ENCODE peak calls at places on chromosome 6, in seven cellular contexts. One of them, this sample, is unnamed.

GRCh38 chr6:83514877-83515466 is 2.6 kb downstream of the PRSS35 start:
- DNase-seq in GM12892: no peak
- DNase-seq in nucleus accumbens: no peak
- DNase-seq in A549: peak
- DNase-seq in T-helper 9 cell: no peak
- DNase-seq in stimulated activated CD4-positive, alpha-beta T cell treated with anti-CD3 and anti-CD28 coated beads, Interleukin-12 subunit alpha, Interleukin-12 subunit beta, amount 100 ng/mL, for 48 hours: no peak
- DNase-seq in ovary: no peak
- DNase-seq in this sample: peak

GRCh38 chr6:6893701-6894100 is 214.1 kb upstream of the RREB1 start:
- DNase-seq in GM12892: no peak
- DNase-seq in nucleus accumbens: no peak
- DNase-seq in A549: no peak
- DNase-seq in T-helper 9 cell: no peak
- DNase-seq in stimulated activated CD4-positive, alpha-beta T cell treated with anti-CD3 and anti-CD28 coated beads, Interleukin-12 subunit alpha, Interleukin-12 subunit beta, amount 100 ng/mL, for 48 hours: no peak
- DNase-seq in ovary: no peak
- DNase-seq in this sample: no peak

GRCh38 chr6:41644297-41644879 is 6.1 kb downstream of the MDFI start:
- DNase-seq in GM12892: no peak
- DNase-seq in nucleus accumbens: no peak
- DNase-seq in A549: no peak
- DNase-seq in T-helper 9 cell: no peak
- DNase-seq in stimulated activated CD4-positive, alpha-beta T cell treated with anti-CD3 and anti-CD28 coated beads, Interleukin-12 subunit alpha, Interleukin-12 subunit beta, amount 100 ng/mL, for 48 hours: no peak
- DNase-seq in ovary: no peak
- DNase-seq in this sample: no peak

GRCh38 chr6:33988121-33989015 is 157.5 kb downstream of the GRM4 start:
- DNase-seq in GM12892: no peak
- DNase-seq in nucleus accumbens: no peak
- DNase-seq in A549: no peak
- DNase-seq in T-helper 9 cell: no peak
- DNase-seq in stimulated activated CD4-positive, alpha-beta T cell treated with anti-CD3 and anti-CD28 coated beads, Interleukin-12 subunit alpha, Interleukin-12 subunit beta, amount 100 ng/mL, for 48 hours: no peak
- DNase-seq in ovary: no peak
- DNase-seq in this sample: no peak

GRCh38 chr6:13814938-13815575 is 700 bp upstream of the MCUR1 start:
- DNase-seq in GM12892: no peak
- DNase-seq in nucleus accumbens: no peak
- DNase-seq in A549: no peak
- DNase-seq in T-helper 9 cell: no peak
- DNase-seq in stimulated activated CD4-positive, alpha-beta T cell treated with anti-CD3 and anti-CD28 coated beads, Interleukin-12 subunit alpha, Interleukin-12 subunit beta, amount 100 ng/mL, for 48 hours: no peak
- DNase-seq in ovary: no peak
- DNase-seq in this sample: no peak

GRCh38 chr6:97626586-97627441 is 343.8 kb upstream of the MMS22L start:
- DNase-seq in GM12892: no peak
- DNase-seq in nucleus accumbens: peak
- DNase-seq in A549: no peak
- DNase-seq in T-helper 9 cell: no peak
- DNase-seq in stimulated activated CD4-positive, alpha-beta T cell treated with anti-CD3 and anti-CD28 coated beads, Interleukin-12 subunit alpha, Interleukin-12 subunit beta, amount 100 ng/mL, for 48 hours: no peak
- DNase-seq in ovary: no peak
- DNase-seq in this sample: no peak

GRCh38 chr6:93305088-93305487 is 114.3 kb downstream of the EPHA7 start:
- DNase-seq in GM12892: no peak
- DNase-seq in nucleus accumbens: no peak
- DNase-seq in A549: no peak
- DNase-seq in T-helper 9 cell: no peak
- DNase-seq in stimulated activated CD4-positive, alpha-beta T cell treated with anti-CD3 and anti-CD28 coated beads, Interleukin-12 subunit alpha, Interleukin-12 subunit beta, amount 100 ng/mL, for 48 hours: no peak
- DNase-seq in ovary: no peak
- DNase-seq in this sample: no peak

GRCh38 chr6:56475736-56476457 is 166.8 kb downstream of the DST start:
- DNase-seq in GM12892: no peak
- DNase-seq in nucleus accumbens: no peak
- DNase-seq in A549: no peak
- DNase-seq in T-helper 9 cell: no peak
- DNase-seq in stimulated activated CD4-positive, alpha-beta T cell treated with anti-CD3 and anti-CD28 coated beads, Interleukin-12 subunit alpha, Interleukin-12 subunit beta, amount 100 ng/mL, for 48 hours: no peak
- DNase-seq in ovary: no peak
- DNase-seq in this sample: peak

GRCh38 chr6:11196511-11197174 is 35.8 kb downstream of the NEDD9 start:
- DNase-seq in GM12892: no peak
- DNase-seq in nucleus accumbens: no peak
- DNase-seq in A549: no peak
- DNase-seq in T-helper 9 cell: no peak
- DNase-seq in stimulated activated CD4-positive, alpha-beta T cell treated with anti-CD3 and anti-CD28 coated beads, Interleukin-12 subunit alpha, Interleukin-12 subunit beta, amount 100 ng/mL, for 48 hours: no peak
- DNase-seq in ovary: no peak
- DNase-seq in this sample: peak

GRCh38 chr6:94956910-94957309 is 620.4 kb upstream of the MANEA start:
- DNase-seq in GM12892: no peak
- DNase-seq in nucleus accumbens: no peak
- DNase-seq in A549: no peak
- DNase-seq in T-helper 9 cell: no peak
- DNase-seq in stimulated activated CD4-positive, alpha-beta T cell treated with anti-CD3 and anti-CD28 coated beads, Interleukin-12 subunit alpha, Interleukin-12 subunit beta, amount 100 ng/mL, for 48 hours: no peak
- DNase-seq in ovary: no peak
- DNase-seq in this sample: no peak

GRCh38 chr6:50891290-50891689 is 72.6 kb downstream of the TFAP2B start:
- DNase-seq in GM12892: no peak
- DNase-seq in nucleus accumbens: no peak
- DNase-seq in A549: no peak
- DNase-seq in T-helper 9 cell: no peak
- DNase-seq in stimulated activated CD4-positive, alpha-beta T cell treated with anti-CD3 and anti-CD28 coated beads, Interleukin-12 subunit alpha, Interleukin-12 subunit beta, amount 100 ng/mL, for 48 hours: no peak
- DNase-seq in ovary: no peak
- DNase-seq in this sample: no peak

GRCh38 chr6:25706314-25707014 is 48.1 kb upstream of the SLC17A4 start:
- DNase-seq in GM12892: no peak
- DNase-seq in nucleus accumbens: no peak
- DNase-seq in A549: no peak
- DNase-seq in T-helper 9 cell: no peak
- DNase-seq in stimulated activated CD4-positive, alpha-beta T cell treated with anti-CD3 and anti-CD28 coated beads, Interleukin-12 subunit alpha, Interleukin-12 subunit beta, amount 100 ng/mL, for 48 hours: no peak
- DNase-seq in ovary: peak
- DNase-seq in this sample: peak

GRCh38 chr6:104700371-104701185 is 159.1 kb downstream of the HACE1 start:
- DNase-seq in GM12892: no peak
- DNase-seq in nucleus accumbens: no peak
- DNase-seq in A549: no peak
- DNase-seq in T-helper 9 cell: no peak
- DNase-seq in stimulated activated CD4-positive, alpha-beta T cell treated with anti-CD3 and anti-CD28 coated beads, Interleukin-12 subunit alpha, Interleukin-12 subunit beta, amount 100 ng/mL, for 48 hours: no peak
- DNase-seq in ovary: no peak
- DNase-seq in this sample: no peak

GRCh38 chr6:43949451-43950110 is 177.7 kb downstream of the MRPL14 start:
- DNase-seq in GM12892: no peak
- DNase-seq in nucleus accumbens: no peak
- DNase-seq in A549: no peak
- DNase-seq in T-helper 9 cell: no peak
- DNase-seq in stimulated activated CD4-positive, alpha-beta T cell treated with anti-CD3 and anti-CD28 coated beads, Interleukin-12 subunit alpha, Interleukin-12 subunit beta, amount 100 ng/mL, for 48 hours: no peak
- DNase-seq in ovary: no peak
- DNase-seq in this sample: peak

GRCh38 chr6:53327017-53327395 is 21.7 kb downstream of the ELOVL5 start:
- DNase-seq in GM12892: no peak
- DNase-seq in nucleus accumbens: no peak
- DNase-seq in A549: no peak
- DNase-seq in T-helper 9 cell: no peak
- DNase-seq in stimulated activated CD4-positive, alpha-beta T cell treated with anti-CD3 and anti-CD28 coated beads, Interleukin-12 subunit alpha, Interleukin-12 subunit beta, amount 100 ng/mL, for 48 hours: no peak
- DNase-seq in ovary: no peak
- DNase-seq in this sample: no peak

GRCh38 chr6:34106900-34107299 is 39.0 kb downstream of the GRM4 start:
- DNase-seq in GM12892: no peak
- DNase-seq in nucleus accumbens: no peak
- DNase-seq in A549: no peak
- DNase-seq in T-helper 9 cell: no peak
- DNase-seq in stimulated activated CD4-positive, alpha-beta T cell treated with anti-CD3 and anti-CD28 coated beads, Interleukin-12 subunit alpha, Interleukin-12 subunit beta, amount 100 ng/mL, for 48 hours: no peak
- DNase-seq in ovary: no peak
- DNase-seq in this sample: no peak

GRCh38 chr6:119077643-119078448 is 618 bp downstream of the FAM184A start:
- DNase-seq in GM12892: peak
- DNase-seq in nucleus accumbens: peak
- DNase-seq in A549: no peak
- DNase-seq in T-helper 9 cell: peak
- DNase-seq in stimulated activated CD4-positive, alpha-beta T cell treated with anti-CD3 and anti-CD28 coated beads, Interleukin-12 subunit alpha, Interleukin-12 subunit beta, amount 100 ng/mL, for 48 hours: peak
- DNase-seq in ovary: peak
- DNase-seq in this sample: peak

GRCh38 chr6:162854734-162855191 is 127.0 kb downstream of the PACRG start:
- DNase-seq in GM12892: no peak
- DNase-seq in nucleus accumbens: no peak
- DNase-seq in A549: no peak
- DNase-seq in T-helper 9 cell: no peak
- DNase-seq in stimulated activated CD4-positive, alpha-beta T cell treated with anti-CD3 and anti-CD28 coated beads, Interleukin-12 subunit alpha, Interleukin-12 subunit beta, amount 100 ng/mL, for 48 hours: no peak
- DNase-seq in ovary: no peak
- DNase-seq in this sample: no peak

GRCh38 chr6:155080876-155081845 is 86.0 kb downstream of the TIAM2 start:
- DNase-seq in GM12892: no peak
- DNase-seq in nucleus accumbens: no peak
- DNase-seq in A549: no peak
- DNase-seq in T-helper 9 cell: no peak
- DNase-seq in stimulated activated CD4-positive, alpha-beta T cell treated with anti-CD3 and anti-CD28 coated beads, Interleukin-12 subunit alpha, Interleukin-12 subunit beta, amount 100 ng/mL, for 48 hours: no peak
- DNase-seq in ovary: no peak
- DNase-seq in this sample: peak

GRCh38 chr6:44306710-44307109 is 6.4 kb downstream of the AARS2 start:
- DNase-seq in GM12892: no peak
- DNase-seq in nucleus accumbens: no peak
- DNase-seq in A549: no peak
- DNase-seq in T-helper 9 cell: no peak
- DNase-seq in stimulated activated CD4-positive, alpha-beta T cell treated with anti-CD3 and anti-CD28 coated beads, Interleukin-12 subunit alpha, Interleukin-12 subunit beta, amount 100 ng/mL, for 48 hours: no peak
- DNase-seq in ovary: no peak
- DNase-seq in this sample: no peak

GRCh38 chr6:121885399-121886152 is 450.1 kb downstream of the GJA1 start:
- DNase-seq in GM12892: no peak
- DNase-seq in nucleus accumbens: no peak
- DNase-seq in A549: peak
- DNase-seq in T-helper 9 cell: no peak
- DNase-seq in stimulated activated CD4-positive, alpha-beta T cell treated with anti-CD3 and anti-CD28 coated beads, Interleukin-12 subunit alpha, Interleukin-12 subunit beta, amount 100 ng/mL, for 48 hours: no peak
- DNase-seq in ovary: no peak
- DNase-seq in this sample: no peak

GRCh38 chr6:34922177-34922663 is 33.2 kb downstream of the ANKS1A start:
- DNase-seq in GM12892: no peak
- DNase-seq in nucleus accumbens: no peak
- DNase-seq in A549: peak
- DNase-seq in T-helper 9 cell: no peak
- DNase-seq in stimulated activated CD4-positive, alpha-beta T cell treated with anti-CD3 and anti-CD28 coated beads, Interleukin-12 subunit alpha, Interleukin-12 subunit beta, amount 100 ng/mL, for 48 hours: no peak
- DNase-seq in ovary: no peak
- DNase-seq in this sample: peak

GRCh38 chr6:23176883-23177282 is 607.5 kb downstream of the HDGFL1 start:
- DNase-seq in GM12892: no peak
- DNase-seq in nucleus accumbens: no peak
- DNase-seq in A549: peak
- DNase-seq in T-helper 9 cell: no peak
- DNase-seq in stimulated activated CD4-positive, alpha-beta T cell treated with anti-CD3 and anti-CD28 coated beads, Interleukin-12 subunit alpha, Interleukin-12 subunit beta, amount 100 ng/mL, for 48 hours: no peak
- DNase-seq in ovary: no peak
- DNase-seq in this sample: no peak

GRCh38 chr6:84052204-84052882 is 18.8 kb downstream of the MRAP2 start:
- DNase-seq in GM12892: no peak
- DNase-seq in nucleus accumbens: no peak
- DNase-seq in A549: no peak
- DNase-seq in T-helper 9 cell: no peak
- DNase-seq in stimulated activated CD4-positive, alpha-beta T cell treated with anti-CD3 and anti-CD28 coated beads, Interleukin-12 subunit alpha, Interleukin-12 subunit beta, amount 100 ng/mL, for 48 hours: no peak
- DNase-seq in ovary: peak
- DNase-seq in this sample: peak

GRCh38 chr6:31293343-31293742 is 21.5 kb upstream of the HLA-C start:
- DNase-seq in GM12892: no peak
- DNase-seq in nucleus accumbens: no peak
- DNase-seq in A549: no peak
- DNase-seq in T-helper 9 cell: no peak
- DNase-seq in stimulated activated CD4-positive, alpha-beta T cell treated with anti-CD3 and anti-CD28 coated beads, Interleukin-12 subunit alpha, Interleukin-12 subunit beta, amount 100 ng/mL, for 48 hours: no peak
- DNase-seq in ovary: no peak
- DNase-seq in this sample: peak

GRCh38 chr6:50816115-50816675 is 2.5 kb upstream of the TFAP2B start:
- DNase-seq in GM12892: no peak
- DNase-seq in nucleus accumbens: peak
- DNase-seq in A549: peak
- DNase-seq in T-helper 9 cell: peak
- DNase-seq in stimulated activated CD4-positive, alpha-beta T cell treated with anti-CD3 and anti-CD28 coated beads, Interleukin-12 subunit alpha, Interleukin-12 subunit beta, amount 100 ng/mL, for 48 hours: peak
- DNase-seq in ovary: peak
- DNase-seq in this sample: peak

GRCh38 chr6:89350281-89351037 is 2.1 kb downstream of the UBE2J1 start:
- DNase-seq in GM12892: no peak
- DNase-seq in nucleus accumbens: no peak
- DNase-seq in A549: no peak
- DNase-seq in T-helper 9 cell: no peak
- DNase-seq in stimulated activated CD4-positive, alpha-beta T cell treated with anti-CD3 and anti-CD28 coated beads, Interleukin-12 subunit alpha, Interleukin-12 subunit beta, amount 100 ng/mL, for 48 hours: no peak
- DNase-seq in ovary: no peak
- DNase-seq in this sample: peak

This sample was measured in EH.